ENCODE peak calls at places on chromosomes 7 and 10, in seven cellular contexts. One of them, this sample, is unnamed.

GRCh38 chr10:130952086-130952485 is 359.4 kb downstream of the TCERG1L start:
- DNase-seq in left ventricle myocardium inferior: no peak
- DNase-seq in A549: no peak
- DNase-seq in endodermal cell: no peak
- DNase-seq in lower leg skin: peak; percentile 54
- DNase-seq in upper lobe of right lung: no peak
- DNase-seq in fibroblast of lung: no peak
- DNase-seq in this sample: no peak

GRCh38 chr10:51469666-51470065 is 229.7 kb downstream of the CSTF2T start:
- DNase-seq in left ventricle myocardium inferior: no peak
- DNase-seq in A549: no peak
- DNase-seq in endodermal cell: no peak
- DNase-seq in lower leg skin: no peak
- DNase-seq in upper lobe of right lung: no peak
- DNase-seq in fibroblast of lung: no peak
- DNase-seq in this sample: no peak

GRCh38 chr7:135189221-135189662 is 18.7 kb upstream of the CYREN start:
- DNase-seq in left ventricle myocardium inferior: no peak
- DNase-seq in A549: no peak
- DNase-seq in endodermal cell: no peak
- DNase-seq in lower leg skin: peak; percentile 62
- DNase-seq in upper lobe of right lung: no peak
- DNase-seq in fibroblast of lung: no peak
- DNase-seq in this sample: no peak

GRCh38 chr7:96670338-96671289 is 39.0 kb downstream of the SEM1 start:
- DNase-seq in left ventricle myocardium inferior: no peak
- DNase-seq in A549: no peak
- DNase-seq in endodermal cell: no peak
- DNase-seq in lower leg skin: no peak
- DNase-seq in upper lobe of right lung: no peak
- DNase-seq in fibroblast of lung: no peak
- DNase-seq in this sample: no peak

GRCh38 chr7:95427123-95427522 is 7.7 kb downstream of the PON2 start:
- DNase-seq in left ventricle myocardium inferior: no peak
- DNase-seq in A549: no peak
- DNase-seq in endodermal cell: no peak
- DNase-seq in lower leg skin: no peak
- DNase-seq in upper lobe of right lung: no peak
- DNase-seq in fibroblast of lung: no peak
- DNase-seq in this sample: no peak

GRCh38 chr7:11726251-11727155 is 105.5 kb downstream of the THSD7A start:
- DNase-seq in left ventricle myocardium inferior: peak; percentile 34
- DNase-seq in A549: no peak
- DNase-seq in endodermal cell: no peak
- DNase-seq in lower leg skin: no peak
- DNase-seq in upper lobe of right lung: no peak
- DNase-seq in fibroblast of lung: peak; percentile 89
- DNase-seq in this sample: peak; percentile 81

GRCh38 chr7:139328375-139328774 is 12.8 kb upstream of the FMC1 start:
- DNase-seq in left ventricle myocardium inferior: no peak
- DNase-seq in A549: peak; percentile 20
- DNase-seq in endodermal cell: no peak
- DNase-seq in lower leg skin: no peak
- DNase-seq in upper lobe of right lung: no peak
- DNase-seq in fibroblast of lung: peak; percentile 89
- DNase-seq in this sample: peak; percentile 59

GRCh38 chr7:140300263-140301131 is 97.8 kb downstream of the SLC37A3 start:
- DNase-seq in left ventricle myocardium inferior: no peak
- DNase-seq in A549: no peak
- DNase-seq in endodermal cell: no peak
- DNase-seq in lower leg skin: no peak
- DNase-seq in upper lobe of right lung: no peak
- DNase-seq in fibroblast of lung: no peak
- DNase-seq in this sample: no peak

GRCh38 chr10:13630231-13630630 is 43.5 kb downstream of the PRPF18 start:
- DNase-seq in left ventricle myocardium inferior: no peak
- DNase-seq in A549: no peak
- DNase-seq in endodermal cell: no peak
- DNase-seq in lower leg skin: no peak
- DNase-seq in upper lobe of right lung: no peak
- DNase-seq in fibroblast of lung: no peak
- DNase-seq in this sample: no peak

GRCh38 chr10:22334414-22335203 is 10.7 kb upstream of the SPAG6 start:
- DNase-seq in left ventricle myocardium inferior: no peak
- DNase-seq in A549: no peak
- DNase-seq in endodermal cell: peak; percentile 90
- DNase-seq in lower leg skin: no peak
- DNase-seq in upper lobe of right lung: no peak
- DNase-seq in fibroblast of lung: no peak
- DNase-seq in this sample: no peak

GRCh38 chr7:98836811-98837631 is 32.8 kb downstream of the TMEM130 start:
- DNase-seq in left ventricle myocardium inferior: peak; percentile 19
- DNase-seq in A549: peak; percentile 67
- DNase-seq in endodermal cell: peak; percentile 96
- DNase-seq in lower leg skin: no peak
- DNase-seq in upper lobe of right lung: no peak
- DNase-seq in fibroblast of lung: peak; percentile 27
- DNase-seq in this sample: no peak

GRCh38 chr10:62760401-62760800 is 44.1 kb upstream of the ADO start:
- DNase-seq in left ventricle myocardium inferior: no peak
- DNase-seq in A549: no peak
- DNase-seq in endodermal cell: no peak
- DNase-seq in lower leg skin: no peak
- DNase-seq in upper lobe of right lung: no peak
- DNase-seq in fibroblast of lung: no peak
- DNase-seq in this sample: no peak

GRCh38 chr7:148669907-148670306 is 28.8 kb upstream of the CUL1 start:
- DNase-seq in left ventricle myocardium inferior: no peak
- DNase-seq in A549: no peak
- DNase-seq in endodermal cell: no peak
- DNase-seq in lower leg skin: no peak
- DNase-seq in upper lobe of right lung: no peak
- DNase-seq in fibroblast of lung: no peak
- DNase-seq in this sample: no peak

GRCh38 chr10:61970182-61971015 is 68.9 kb downstream of the ARID5B start:
- DNase-seq in left ventricle myocardium inferior: no peak
- DNase-seq in A549: no peak
- DNase-seq in endodermal cell: no peak
- DNase-seq in lower leg skin: no peak
- DNase-seq in upper lobe of right lung: no peak
- DNase-seq in fibroblast of lung: peak; percentile 46
- DNase-seq in this sample: no peak

GRCh38 chr10:3848768-3849643 is 64.0 kb upstream of the KLF6 start:
- DNase-seq in left ventricle myocardium inferior: no peak
- DNase-seq in A549: no peak
- DNase-seq in endodermal cell: no peak
- DNase-seq in lower leg skin: no peak
- DNase-seq in upper lobe of right lung: no peak
- DNase-seq in fibroblast of lung: peak; percentile 68
- DNase-seq in this sample: no peak
- TF ChIP-seq CTCF in left ventricle myocardium inferior: no peak
- TF ChIP-seq CTCF in A549: no peak
- TF ChIP-seq CTCF in endodermal cell: no peak
- TF ChIP-seq CTCF in lower leg skin: no peak
- TF ChIP-seq CTCF in upper lobe of right lung: no peak
- TF ChIP-seq CTCF in fibroblast of lung: no peak
- TF ChIP-seq CTCF in this sample: no peak

GRCh38 chr10:103928784-103929183 is 10.8 kb upstream of the STN1 start:
- DNase-seq in left ventricle myocardium inferior: no peak
- DNase-seq in A549: no peak
- DNase-seq in endodermal cell: no peak
- DNase-seq in lower leg skin: no peak
- DNase-seq in upper lobe of right lung: no peak
- DNase-seq in fibroblast of lung: no peak
- DNase-seq in this sample: no peak

GRCh38 chr10:103925591-103925990 is 7.6 kb upstream of the STN1 start:
- DNase-seq in left ventricle myocardium inferior: no peak
- DNase-seq in A549: no peak
- DNase-seq in endodermal cell: no peak
- DNase-seq in lower leg skin: no peak
- DNase-seq in upper lobe of right lung: no peak
- DNase-seq in fibroblast of lung: no peak
- DNase-seq in this sample: no peak

GRCh38 chr10:103923502-103923901 is 5.5 kb upstream of the STN1 start:
- DNase-seq in left ventricle myocardium inferior: no peak
- DNase-seq in A549: no peak
- DNase-seq in endodermal cell: no peak
- DNase-seq in lower leg skin: no peak
- DNase-seq in upper lobe of right lung: no peak
- DNase-seq in fibroblast of lung: no peak
- DNase-seq in this sample: no peak

GRCh38 chr10:103929396-103929921 is 11.5 kb upstream of the STN1 start:
- DNase-seq in left ventricle myocardium inferior: no peak
- DNase-seq in A549: no peak
- DNase-seq in endodermal cell: no peak
- DNase-seq in lower leg skin: no peak
- DNase-seq in upper lobe of right lung: no peak
- DNase-seq in fibroblast of lung: peak; percentile 41
- DNase-seq in this sample: no peak

DNA sequence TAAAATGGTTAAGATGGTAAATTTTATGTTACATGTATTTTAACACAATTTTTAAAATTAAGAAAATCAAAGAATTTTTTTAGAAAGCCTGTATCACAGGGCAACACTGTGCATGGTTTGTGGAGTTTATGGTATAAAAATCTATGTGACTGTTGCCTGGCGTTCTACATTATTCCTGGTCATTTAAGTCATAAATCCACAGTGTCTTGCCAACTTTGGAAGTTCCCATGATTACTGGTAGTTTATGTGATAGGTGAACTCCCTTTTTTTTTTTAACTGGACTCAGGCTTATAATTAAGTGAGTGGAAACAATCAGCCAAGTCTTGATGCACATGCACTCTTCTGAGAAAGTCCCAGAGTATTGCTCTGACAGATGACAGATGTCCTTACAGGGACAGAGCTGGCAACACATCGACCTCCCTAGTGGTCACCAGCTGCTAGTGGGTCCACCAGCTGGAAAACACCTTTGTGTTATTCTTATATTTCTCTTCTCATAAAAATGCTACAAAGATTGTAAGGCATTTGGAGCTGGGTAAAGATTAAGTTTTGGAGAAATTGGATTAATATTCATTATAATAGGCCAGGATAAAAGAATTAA is 8.8 kb upstream of the STN1 start:
- DNase-seq in left ventricle myocardium inferior: no peak
- DNase-seq in A549: no peak
- DNase-seq in endodermal cell: no peak
- DNase-seq in lower leg skin: no peak
- DNase-seq in upper lobe of right lung: no peak
- DNase-seq in fibroblast of lung: no peak
- DNase-seq in this sample: no peak
- TF ChIP-seq CTCF in left ventricle myocardium inferior: no peak
- TF ChIP-seq CTCF in A549: no peak
- TF ChIP-seq CTCF in endodermal cell: peak; percentile 70
- TF ChIP-seq CTCF in lower leg skin: no peak
- TF ChIP-seq CTCF in upper lobe of right lung: no peak
- TF ChIP-seq CTCF in fibroblast of lung: no peak
- TF ChIP-seq CTCF in this sample: no peak

DNA sequence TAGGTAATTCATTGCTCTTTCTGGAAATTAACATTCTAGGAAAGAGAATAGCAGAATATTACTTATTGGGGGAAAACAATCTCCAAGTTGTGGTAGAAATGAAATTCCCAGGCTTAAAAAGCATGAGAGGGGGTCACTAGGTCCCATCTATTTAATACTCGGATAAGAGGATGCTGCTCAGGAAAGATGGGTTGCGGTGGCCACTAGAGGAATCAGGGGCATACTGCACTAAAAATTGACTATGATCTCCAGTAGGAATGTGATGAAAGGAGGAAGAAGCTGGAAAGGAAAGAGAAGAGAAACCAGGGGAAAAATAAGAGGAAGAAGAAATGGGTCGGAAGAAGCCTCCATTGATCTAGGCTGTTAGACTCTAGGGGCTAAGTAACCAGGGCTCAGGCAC is 192.8 kb downstream of the GPAM start:
- DNase-seq in left ventricle myocardium inferior: no peak
- DNase-seq in A549: no peak
- DNase-seq in endodermal cell: peak; percentile 53
- DNase-seq in lower leg skin: no peak
- DNase-seq in upper lobe of right lung: no peak
- DNase-seq in fibroblast of lung: no peak
- DNase-seq in this sample: no peak
- TF ChIP-seq CTCF in left ventricle myocardium inferior: peak; percentile 13
- TF ChIP-seq CTCF in A549: no peak
- TF ChIP-seq CTCF in endodermal cell: peak; percentile 67
- TF ChIP-seq CTCF in lower leg skin: no peak
- TF ChIP-seq CTCF in upper lobe of right lung: no peak
- TF ChIP-seq CTCF in fibroblast of lung: no peak
- TF ChIP-seq CTCF in this sample: peak; percentile 14

GRCh38 chr7:150964593-150965111 is 13.5 kb downstream of the KCNH2 start:
- DNase-seq in left ventricle myocardium inferior: peak; percentile 89
- DNase-seq in A549: no peak
- DNase-seq in endodermal cell: peak; percentile 82
- DNase-seq in lower leg skin: no peak
- DNase-seq in upper lobe of right lung: no peak
- DNase-seq in fibroblast of lung: no peak
- DNase-seq in this sample: no peak

GRCh38 chr7:150965273-150965830 is 12.8 kb downstream of the KCNH2 start:
- DNase-seq in left ventricle myocardium inferior: peak; percentile 48
- DNase-seq in A549: no peak
- DNase-seq in endodermal cell: no peak
- DNase-seq in lower leg skin: no peak
- DNase-seq in upper lobe of right lung: no peak
- DNase-seq in fibroblast of lung: no peak
- DNase-seq in this sample: no peak

GRCh38 chr7:150967332-150967731 is 10.8 kb downstream of the KCNH2 start:
- DNase-seq in left ventricle myocardium inferior: no peak
- DNase-seq in A549: no peak
- DNase-seq in endodermal cell: no peak
- DNase-seq in lower leg skin: no peak
- DNase-seq in upper lobe of right lung: no peak
- DNase-seq in fibroblast of lung: no peak
- DNase-seq in this sample: no peak

GRCh38 chr7:150968056-150968455 is 10.1 kb downstream of the KCNH2 start:
- DNase-seq in left ventricle myocardium inferior: peak; percentile 57
- DNase-seq in A549: no peak
- DNase-seq in endodermal cell: no peak
- DNase-seq in lower leg skin: no peak
- DNase-seq in upper lobe of right lung: no peak
- DNase-seq in fibroblast of lung: no peak
- DNase-seq in this sample: no peak

DNA sequence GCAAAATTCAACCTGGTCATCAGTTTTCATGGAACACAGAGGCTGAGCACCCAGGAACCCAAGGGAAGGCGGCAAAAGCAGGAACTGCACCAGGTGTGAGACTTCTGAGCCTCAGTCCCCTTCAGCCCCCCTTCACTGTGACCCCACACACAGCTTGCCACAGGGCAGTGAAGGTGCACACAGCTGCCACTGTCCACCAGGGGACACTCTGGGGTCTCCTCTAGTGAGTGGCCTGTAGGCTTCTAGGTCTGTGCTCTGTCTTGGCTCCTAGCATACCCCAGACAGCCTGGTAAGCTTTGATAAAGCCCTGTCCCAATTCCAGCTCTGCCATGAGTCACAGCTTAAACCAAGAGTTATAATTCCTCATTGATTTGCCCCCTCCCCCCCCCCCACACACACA is 12.1 kb downstream of the KCNH2 start:
- DNase-seq in left ventricle myocardium inferior: peak; percentile 17
- DNase-seq in A549: no peak
- DNase-seq in endodermal cell: peak; percentile 82
- DNase-seq in lower leg skin: no peak
- DNase-seq in upper lobe of right lung: no peak
- DNase-seq in fibroblast of lung: no peak
- DNase-seq in this sample: no peak
- TF ChIP-seq CTCF in left ventricle myocardium inferior: peak; percentile 55
- TF ChIP-seq CTCF in A549: no peak
- TF ChIP-seq CTCF in endodermal cell: peak; percentile 76
- TF ChIP-seq CTCF in lower leg skin: no peak
- TF ChIP-seq CTCF in upper lobe of right lung: no peak
- TF ChIP-seq CTCF in fibroblast of lung: peak; percentile 19
- TF ChIP-seq CTCF in this sample: peak; percentile 11

GRCh38 chr10:115503546-115503945 is 410.4 kb downstream of the ATRNL1 start:
- DNase-seq in left ventricle myocardium inferior: no peak
- DNase-seq in A549: no peak
- DNase-seq in endodermal cell: no peak
- DNase-seq in lower leg skin: no peak
- DNase-seq in upper lobe of right lung: no peak
- DNase-seq in fibroblast of lung: no peak
- DNase-seq in this sample: no peak
- TF ChIP-seq CTCF in left ventricle myocardium inferior: no peak
- TF ChIP-seq CTCF in A549: no peak
- TF ChIP-seq CTCF in endodermal cell: no peak
- TF ChIP-seq CTCF in lower leg skin: no peak
- TF ChIP-seq CTCF in upper lobe of right lung: no peak
- TF ChIP-seq CTCF in fibroblast of lung: no peak
- TF ChIP-seq CTCF in this sample: no peak

This sample was measured in AG09319.